ENCODE peak calls at places on chromosomes 16 and 17, in five cellular contexts. S, V, W, X and T are unnamed samples.

GRCh38 chr16:25411376-25412081 is 153.9 kb upstream of the ZKSCAN2 start:
- DNase-seq in X (no peak), W (no peak), V (no peak), S (no peak), T (no peak)

GRCh38 chr17:63955232-63955631 is 17.5 kb downstream of the SCN4A start:
- DNase-seq in S (no peak), X (no peak), V (no peak), W (no peak), T (no peak)

GRCh38 chr17:12422632-12423031 is 243.1 kb upstream of the MYOCD start:
- DNase-seq in S (no peak), X (peak; percentile 58), V (peak; percentile 90), W (no peak), T (peak; percentile 40)

GRCh38 chr17:29291163-29291752 is 2.7 kb downstream of the NUFIP2 start:
- DNase-seq in X (peak; percentile 48), V (no peak), S (peak; percentile 61), W (no peak), T (peak; percentile 43)

GRCh38 chr17:79960788-79961522 is 74.7 kb downstream of the TBC1D16 start:
- DNase-seq in X (no peak), V (no peak), W (no peak), S (no peak), T (no peak)

GRCh38 chr17:79338589-79338988 is 264.0 kb downstream of the ENGASE start:
- DNase-seq in S (no peak), V (no peak), W (no peak), X (no peak), T (no peak)

GRCh38 chr17:79706931-79707382 is 23.8 kb upstream of the ENPP7 start:
- DNase-seq in S (no peak), W (no peak), V (peak; percentile 91), X (no peak), T (no peak)

GRCh38 chr17:66422181-66422580 is 119.8 kb downstream of the PRKCA start:
- DNase-seq in X (no peak), S (no peak), V (no peak), W (no peak), T (no peak)

GRCh38 chr16:11106726-11107125 is 149.3 kb downstream of the SOCS1 start:
- DNase-seq in S (no peak), W (no peak), V (no peak), X (no peak), T (no peak)

GRCh38 chr17:80727409-80727755 is 182.7 kb downstream of the RPTOR start:
- DNase-seq in W (no peak), S (no peak), V (no peak), X (no peak), T (no peak)

GRCh38 chr17:82831818-82832200 is 8.0 kb downstream of the ZNF750 start:
- DNase-seq in W (no peak), S (no peak), X (no peak), V (no peak), T (no peak)

GRCh38 chr17:42185497-42185860 is 227 bp upstream of the HCRT start:
- DNase-seq in W (no peak), V (no peak), X (no peak), S (no peak), T (no peak)
- H3K4me3 ChIP-seq in W (no peak overlapping the region), V (no peak overlapping the region), X (no peak overlapping the region), S (no peak overlapping the region), T (no peak overlapping the region)

GRCh38 chr16:80009971-80010659 is 409.6 kb upstream of the MAF start:
- DNase-seq in X (no peak), W (no peak), V (no peak), S (no peak), T (no peak)

GRCh38 chr16:80008857-80009256 is 408.3 kb upstream of the MAF start:
- DNase-seq in X (no peak), W (no peak), S (no peak), V (no peak), T (no peak)

GRCh38 chr16:80014241-80014939 is 413.9 kb upstream of the MAF start:
- DNase-seq in W (no peak), V (no peak), X (no peak), S (no peak), T (peak; percentile 87)

GRCh38 chr16:80015566-80015965 is 415.0 kb upstream of the MAF start:
- DNase-seq in V (no peak), X (no peak), S (peak; percentile 21), W (no peak), T (no peak)

GRCh38 chr16:80012586-80012985 is 412.0 kb upstream of the MAF start:
- DNase-seq in V (no peak), W (no peak), S (no peak), X (no peak), T (no peak)
- TF ChIP-seq CTCF in V (no peak), W (no peak), S (no peak), X (no peak), T (peak; percentile 4)

GRCh38 chr17:863880-864279 is 81.7 kb downstream of the MRM3 start:
- DNase-seq in V (no peak), S (no peak), W (no peak), X (no peak), T (no peak)
- H3K4me3 ChIP-seq in V (no peak overlapping the region), S (no peak overlapping the region), W (no peak overlapping the region), X (no peak overlapping the region), T (no peak overlapping the region)

GRCh38 chr16:1450218-1450617 is 5.9 kb upstream of the CCDC154 start:
- DNase-seq in X (no peak), S (no peak), W (no peak), V (no peak), T (no peak)
- TF ChIP-seq CTCF in X (no peak), S (no peak), W (no peak), V (no peak), T (no peak)

GRCh38 chr17:4587195-4587594 is 2.9 kb downstream of the SMTNL2 start:
- DNase-seq in W (no peak), S (no peak), V (no peak), X (no peak), T (no peak)
- H3K4me3 ChIP-seq in W (no peak overlapping the region), S (no peak overlapping the region), V (no peak overlapping the region), X (no peak overlapping the region), T (no peak overlapping the region)

GRCh38 chr17:41500131-41500911 is 5.1 kb downstream of the KRT13 start:
- DNase-seq in V (no peak), S (peak; percentile 57), X (no peak), W (no peak), T (no peak)
- TF ChIP-seq CTCF in V (no peak), S (no peak), X (no peak), W (no peak), T (no peak)